ENCODE peak calls at places on chromosomes 11 and 22, in ten cellular contexts. One of them, this sample, is unnamed.

GRCh38 chr11:28616566-28616965 is 508.4 kb downstream of the METTL15 start:
- DNase-seq in HCT116: no peak
- DNase-seq in PC-3: no peak
- DNase-seq in H9: no peak
- DNase-seq in neural progenitor cell: no peak
- DNase-seq in cardiac muscle cell: no peak
- DNase-seq in left ventricle myocardium inferior: no peak
- DNase-seq in lower lobe of right lung: no peak
- DNase-seq in astrocyte: peak
- DNase-seq in IMR-90: no peak
- DNase-seq in this sample: no peak

GRCh38 chr11:6249822-6250555 is 9.6 kb upstream of the CCKBR start:
- DNase-seq in left ventricle myocardium inferior: peak
- DNase-seq in HCT116: peak
- DNase-seq in IMR-90: peak
- DNase-seq in H9: no peak
- DNase-seq in PC-3: peak
- DNase-seq in lower lobe of right lung: no peak
- DNase-seq in astrocyte: peak
- DNase-seq in neural progenitor cell: no peak
- DNase-seq in cardiac muscle cell: peak
- DNase-seq in this sample: peak

GRCh38 chr11:44623716-44624491 is 58.4 kb downstream of the CD82 start:
- DNase-seq in cardiac muscle cell: peak
- DNase-seq in neural progenitor cell: no peak
- DNase-seq in PC-3: no peak
- DNase-seq in HCT116: no peak
- DNase-seq in left ventricle myocardium inferior: no peak
- DNase-seq in lower lobe of right lung: no peak
- DNase-seq in H9: peak
- DNase-seq in astrocyte: peak
- DNase-seq in IMR-90: peak
- DNase-seq in this sample: no peak

GRCh38 chr22:39618996-39619530 is 48.5 kb downstream of the CACNA1I start:
- DNase-seq in left ventricle myocardium inferior: no peak
- DNase-seq in cardiac muscle cell: no peak
- DNase-seq in H9: no peak
- DNase-seq in lower lobe of right lung: no peak
- DNase-seq in HCT116: no peak
- DNase-seq in IMR-90: no peak
- DNase-seq in neural progenitor cell: no peak
- DNase-seq in astrocyte: no peak
- DNase-seq in PC-3: no peak
- DNase-seq in this sample: no peak

GRCh38 chr11:46348986-46349401 is 1.7 kb downstream of the DGKZ start:
- DNase-seq in H9: no peak
- DNase-seq in IMR-90: no peak
- DNase-seq in left ventricle myocardium inferior: no peak
- DNase-seq in neural progenitor cell: no peak
- DNase-seq in HCT116: no peak
- DNase-seq in cardiac muscle cell: no peak
- DNase-seq in lower lobe of right lung: no peak
- DNase-seq in PC-3: no peak
- DNase-seq in astrocyte: no peak
- DNase-seq in this sample: no peak

GRCh38 chr11:104522123-104522522 is 358.2 kb upstream of the PDGFD start:
- DNase-seq in left ventricle myocardium inferior: no peak
- DNase-seq in astrocyte: no peak
- DNase-seq in neural progenitor cell: no peak
- DNase-seq in IMR-90: no peak
- DNase-seq in lower lobe of right lung: no peak
- DNase-seq in HCT116: no peak
- DNase-seq in H9: no peak
- DNase-seq in cardiac muscle cell: no peak
- DNase-seq in PC-3: no peak
- DNase-seq in this sample: no peak

GRCh38 chr11:3103076-3103475 is 45.9 kb upstream of the CARS1 start:
- DNase-seq in cardiac muscle cell: no peak
- DNase-seq in astrocyte: no peak
- DNase-seq in H9: no peak
- DNase-seq in PC-3: no peak
- DNase-seq in neural progenitor cell: no peak
- DNase-seq in IMR-90: no peak
- DNase-seq in lower lobe of right lung: peak
- DNase-seq in left ventricle myocardium inferior: no peak
- DNase-seq in HCT116: no peak
- DNase-seq in this sample: no peak

GRCh38 chr11:18768472-18768901 is 23.1 kb downstream of the PTPN5 start:
- DNase-seq in left ventricle myocardium inferior: no peak
- DNase-seq in astrocyte: no peak
- DNase-seq in IMR-90: no peak
- DNase-seq in PC-3: no peak
- DNase-seq in neural progenitor cell: no peak
- DNase-seq in H9: no peak
- DNase-seq in lower lobe of right lung: no peak
- DNase-seq in HCT116: no peak
- DNase-seq in cardiac muscle cell: no peak
- DNase-seq in this sample: no peak

GRCh38 chr11:80383655-80384054 is 942.8 kb upstream of the TENM4 start:
- DNase-seq in PC-3: no peak
- DNase-seq in IMR-90: no peak
- DNase-seq in astrocyte: no peak
- DNase-seq in lower lobe of right lung: no peak
- DNase-seq in HCT116: no peak
- DNase-seq in H9: no peak
- DNase-seq in neural progenitor cell: peak
- DNase-seq in left ventricle myocardium inferior: no peak
- DNase-seq in cardiac muscle cell: no peak
- DNase-seq in this sample: no peak

GRCh38 chr11:59172345-59173079 is 580 bp downstream of the DTX4 start:
- DNase-seq in neural progenitor cell: peak
- DNase-seq in IMR-90: no peak
- DNase-seq in lower lobe of right lung: peak
- DNase-seq in H9: peak
- DNase-seq in cardiac muscle cell: peak
- DNase-seq in left ventricle myocardium inferior: no peak
- DNase-seq in HCT116: no peak
- DNase-seq in astrocyte: no peak
- DNase-seq in PC-3: peak
- DNase-seq in this sample: no peak

DNA sequence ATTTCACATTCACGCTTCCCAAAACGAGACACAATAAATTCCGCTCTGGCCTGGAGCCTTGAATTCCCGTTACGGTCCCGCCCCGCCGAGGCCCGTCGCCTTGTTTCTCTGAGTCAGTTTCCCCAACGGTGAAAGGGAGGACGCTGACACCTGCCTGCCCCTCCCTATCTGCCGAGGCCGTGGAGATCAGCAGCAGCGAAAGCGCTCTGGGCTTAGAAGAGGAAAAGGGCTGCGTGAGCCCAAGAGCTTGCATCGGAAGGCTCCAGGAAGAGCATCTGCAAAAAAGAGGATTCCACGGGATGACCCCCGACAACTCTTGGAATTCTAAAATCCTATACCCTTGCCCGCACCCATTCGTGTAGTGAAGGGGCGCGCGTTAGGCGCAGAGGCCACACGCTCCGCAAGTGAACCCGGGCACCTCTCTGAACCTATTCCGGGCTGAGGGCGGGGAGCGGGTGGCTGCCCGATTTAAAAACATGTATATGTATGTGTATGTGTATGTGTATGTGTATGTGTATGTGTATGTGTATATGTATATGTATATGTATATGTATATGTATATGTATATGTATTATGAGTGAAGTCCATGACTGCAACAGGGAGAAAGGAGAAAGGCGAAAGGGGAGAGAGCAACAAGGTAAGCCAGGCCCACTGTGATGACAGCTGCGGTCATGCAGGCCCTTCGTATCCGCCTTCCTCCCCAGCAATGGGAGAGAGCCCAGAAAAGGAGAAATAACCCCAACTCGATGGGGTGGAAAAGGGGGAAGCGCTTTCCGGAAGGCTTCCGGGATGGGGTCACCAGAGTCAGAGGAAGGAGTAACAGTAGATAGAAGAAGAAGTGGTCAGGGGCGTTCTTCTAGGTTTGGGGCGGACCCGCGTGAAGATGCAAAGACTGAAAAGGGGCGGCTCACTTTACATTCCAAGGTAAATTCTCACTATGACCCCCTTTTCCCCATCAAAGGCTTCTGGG is 947 bp upstream of the MRTFA start:
- DNase-seq in left ventricle myocardium inferior: peak
- DNase-seq in astrocyte: no peak
- DNase-seq in HCT116: no peak
- DNase-seq in lower lobe of right lung: peak
- DNase-seq in cardiac muscle cell: no peak
- DNase-seq in H9: no peak
- DNase-seq in PC-3: peak
- DNase-seq in neural progenitor cell: no peak
- DNase-seq in IMR-90: no peak
- DNase-seq in this sample: no peak
- H3K27ac ChIP-seq in left ventricle myocardium inferior: peak
- H3K27ac ChIP-seq in astrocyte: peak
- H3K27ac ChIP-seq in HCT116: peak
- H3K27ac ChIP-seq in lower lobe of right lung: peak
- H3K27ac ChIP-seq in cardiac muscle cell: peak
- H3K27ac ChIP-seq in H9: no peak
- H3K27ac ChIP-seq in PC-3: peak
- H3K27ac ChIP-seq in neural progenitor cell: no peak
- H3K27ac ChIP-seq in IMR-90: peak
- H3K27ac ChIP-seq in this sample: peak

GRCh38 chr22:37012956-37013355 is 6.3 kb downstream of the TST start:
- DNase-seq in PC-3: no peak
- DNase-seq in IMR-90: no peak
- DNase-seq in cardiac muscle cell: no peak
- DNase-seq in H9: no peak
- DNase-seq in lower lobe of right lung: no peak
- DNase-seq in neural progenitor cell: no peak
- DNase-seq in astrocyte: no peak
- DNase-seq in left ventricle myocardium inferior: no peak
- DNase-seq in HCT116: no peak
- DNase-seq in this sample: no peak

GRCh38 chr22:37016134-37016910 is 2.9 kb downstream of the TST start:
- DNase-seq in lower lobe of right lung: no peak
- DNase-seq in neural progenitor cell: no peak
- DNase-seq in left ventricle myocardium inferior: no peak
- DNase-seq in PC-3: no peak
- DNase-seq in H9: no peak
- DNase-seq in IMR-90: no peak
- DNase-seq in HCT116: no peak
- DNase-seq in cardiac muscle cell: no peak
- DNase-seq in astrocyte: no peak
- DNase-seq in this sample: no peak

GRCh38 chr22:37015587-37015878 is 3.7 kb downstream of the TST start:
- DNase-seq in IMR-90: no peak
- DNase-seq in cardiac muscle cell: no peak
- DNase-seq in astrocyte: no peak
- DNase-seq in lower lobe of right lung: no peak
- DNase-seq in neural progenitor cell: no peak
- DNase-seq in H9: no peak
- DNase-seq in HCT116: no peak
- DNase-seq in PC-3: no peak
- DNase-seq in left ventricle myocardium inferior: no peak
- DNase-seq in this sample: no peak

GRCh38 chr22:37014415-37014806 is 4.8 kb downstream of the TST start:
- DNase-seq in H9: no peak
- DNase-seq in left ventricle myocardium inferior: no peak
- DNase-seq in HCT116: no peak
- DNase-seq in neural progenitor cell: no peak
- DNase-seq in cardiac muscle cell: no peak
- DNase-seq in IMR-90: no peak
- DNase-seq in astrocyte: no peak
- DNase-seq in PC-3: no peak
- DNase-seq in lower lobe of right lung: no peak
- DNase-seq in this sample: no peak

DNA sequence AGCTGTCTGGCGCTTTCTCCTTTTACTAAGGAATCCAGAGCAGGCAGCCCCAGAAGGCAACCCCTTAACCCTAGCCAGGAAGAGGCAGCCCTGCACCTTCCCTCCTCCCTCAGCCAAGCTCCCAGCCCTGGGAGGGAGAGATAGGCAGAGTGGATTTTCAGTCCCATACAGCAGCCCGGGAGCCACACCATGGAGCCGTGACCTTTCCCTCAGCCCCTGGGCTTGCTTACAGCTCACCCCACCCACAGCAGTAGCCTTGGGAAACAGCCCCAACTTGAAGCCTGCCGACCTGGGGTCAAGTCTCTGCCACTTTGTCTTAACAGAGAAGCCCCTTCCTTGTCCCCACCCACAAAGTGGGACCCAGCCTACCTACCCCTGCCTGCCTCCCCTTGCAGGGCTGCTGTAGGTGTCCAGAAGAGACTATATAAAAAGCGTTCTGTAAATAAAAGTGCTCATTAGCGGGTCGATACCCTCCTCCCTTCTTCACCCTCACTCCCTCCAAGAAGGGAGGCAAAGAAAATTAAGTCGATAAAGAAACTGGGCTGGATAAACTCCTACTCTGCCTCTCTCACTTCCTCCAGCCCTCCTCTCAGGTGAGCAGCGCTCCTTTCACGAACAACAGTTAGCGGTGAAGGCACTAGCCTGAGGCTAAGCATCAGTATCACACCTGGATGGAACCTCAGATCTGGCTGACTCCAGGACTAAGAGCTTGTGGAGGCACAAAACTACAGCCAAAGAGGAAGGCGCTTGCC is 4.2 kb downstream of the TST start:
- DNase-seq in lower lobe of right lung: no peak
- DNase-seq in neural progenitor cell: no peak
- DNase-seq in astrocyte: no peak
- DNase-seq in H9: no peak
- DNase-seq in IMR-90: no peak
- DNase-seq in cardiac muscle cell: no peak
- DNase-seq in HCT116: no peak
- DNase-seq in PC-3: no peak
- DNase-seq in left ventricle myocardium inferior: no peak
- DNase-seq in this sample: no peak
- H3K27ac ChIP-seq in lower lobe of right lung: no peak
- H3K27ac ChIP-seq in neural progenitor cell: no peak
- H3K27ac ChIP-seq in astrocyte: no peak
- H3K27ac ChIP-seq in H9: no peak
- H3K27ac ChIP-seq in IMR-90: no peak
- H3K27ac ChIP-seq in cardiac muscle cell: no peak
- H3K27ac ChIP-seq in HCT116: no peak
- H3K27ac ChIP-seq in PC-3: no peak
- H3K27ac ChIP-seq in left ventricle myocardium inferior: no peak
- H3K27ac ChIP-seq in this sample: no peak

GRCh38 chr11:120392791-120393190 is 56.6 kb downstream of the ARHGEF12 start:
- DNase-seq in IMR-90: peak
- DNase-seq in astrocyte: peak
- DNase-seq in HCT116: no peak
- DNase-seq in H9: no peak
- DNase-seq in cardiac muscle cell: peak
- DNase-seq in neural progenitor cell: no peak
- DNase-seq in PC-3: peak
- DNase-seq in lower lobe of right lung: no peak
- DNase-seq in left ventricle myocardium inferior: no peak
- DNase-seq in this sample: no peak
- H3K27ac ChIP-seq in IMR-90: no peak
- H3K27ac ChIP-seq in astrocyte: no peak
- H3K27ac ChIP-seq in HCT116: no peak
- H3K27ac ChIP-seq in H9: no peak
- H3K27ac ChIP-seq in cardiac muscle cell: no peak
- H3K27ac ChIP-seq in neural progenitor cell: no peak
- H3K27ac ChIP-seq in PC-3: no peak
- H3K27ac ChIP-seq in lower lobe of right lung: no peak
- H3K27ac ChIP-seq in left ventricle myocardium inferior: peak
- H3K27ac ChIP-seq in this sample: no peak

GRCh38 chr11:36432093-36432469 is 78.0 kb downstream of the TRAF6 start:
- DNase-seq in H9: no peak
- DNase-seq in IMR-90: no peak
- DNase-seq in astrocyte: no peak
- DNase-seq in left ventricle myocardium inferior: no peak
- DNase-seq in PC-3: no peak
- DNase-seq in lower lobe of right lung: no peak
- DNase-seq in HCT116: no peak
- DNase-seq in neural progenitor cell: no peak
- DNase-seq in cardiac muscle cell: no peak
- DNase-seq in this sample: no peak
- H3K27ac ChIP-seq in H9: no peak
- H3K27ac ChIP-seq in IMR-90: no peak
- H3K27ac ChIP-seq in astrocyte: peak
- H3K27ac ChIP-seq in left ventricle myocardium inferior: no peak
- H3K27ac ChIP-seq in PC-3: no peak
- H3K27ac ChIP-seq in lower lobe of right lung: no peak
- H3K27ac ChIP-seq in HCT116: no peak
- H3K27ac ChIP-seq in neural progenitor cell: no peak
- H3K27ac ChIP-seq in cardiac muscle cell: no peak
- H3K27ac ChIP-seq in this sample: peak

This sample was measured in epithelial cell of prostate.